ENCODE peak calls at places on chromosomes 7 and 10, in four cellular contexts. C is cardiac fibroblast, Q is NCI-H146, B is COLO829. R is an unnamed sample.

GRCh38 chr10:14873090-14873760 is 5.4 kb upstream of the SUV39H2 start:
- DNase-seq in B (no peak), C (peak; percentile 74), Q (no peak), R (no peak)

GRCh38 chr10:128013626-128014025 is 106.7 kb downstream of the PTPRE start:
- DNase-seq in C (no peak), Q (no peak), B (no peak), R (no peak)

GRCh38 chr10:60953420-60953819 is 9.4 kb upstream of the RHOBTB1 start:
- DNase-seq in Q (peak; percentile 58), B (no peak), C (no peak), R (no peak)

GRCh38 chr10:4011136-4011812 is 226.3 kb upstream of the KLF6 start:
- DNase-seq in B (no peak), C (no peak), Q (no peak), R (no peak)

GRCh38 chr7:83681200-83681599 is 32.3 kb upstream of the SEMA3E start:
- DNase-seq in C (no peak), Q (no peak), B (no peak), R (no peak)

GRCh38 chr7:95213148-95213547 is 111.2 kb downstream of the PON1 start:
- DNase-seq in C (peak; percentile 50), Q (no peak), B (no peak), R (no peak)

GRCh38 chr7:27151945-27152815 is at the start of gene HOXA3:
- DNase-seq in B (peak; percentile 69), C (no peak), Q (no peak), R (no peak)

GRCh38 chr7:1117321-1117928 is 29.5 kb downstream of the GPER1 start:
- DNase-seq in Q (no peak), B (no peak), C (no peak), R (no peak)

GRCh38 chr10:48363617-48364355 is 57.3 kb downstream of the MAPK8 start:
- DNase-seq in B (peak; percentile 25), Q (peak; percentile 69), C (peak; percentile 87), R (peak; percentile 23)